ENCODE peak calls at places on chromosomes 2 and 18, in nine cellular contexts. B is sigmoid colon, V is K562, A is stomach, G is SK-N-SH, H is transverse colon, W is HepG2, Z is GM12878, M is suprapubic skin. T is an unnamed sample.
A peak's percentile ranks its signal among the peaks of the same experiment; 100 is the strongest.

GRCh38 chr2:175698076-175698475 is 304.0 kb downstream of the LNPK start:
- DNase-seq in W (no peak), Z (no peak), V (no peak), A (no peak), G (no peak), H (no peak), M (no peak), B (no peak), T (no peak)

GRCh38 chr2:88811681-88812080 is 120.2 kb downstream of the RPIA start:
- DNase-seq in H (no peak), W (no peak), B (no peak), M (no peak), Z (no peak), V (no peak), G (no peak), A (no peak), T (peak; percentile 42)

GRCh38 chr2:177900091-177900490 is 172.5 kb downstream of the PDE11A start:
- DNase-seq in Z (no peak), M (no peak), W (no peak), A (no peak), B (no peak), H (no peak), V (no peak), G (no peak), T (no peak)

GRCh38 chr18:51330739-51331138 is 133.3 kb upstream of the MEX3C start:
- DNase-seq in Z (no peak), B (no peak), V (no peak), A (no peak), G (no peak), M (no peak), H (no peak), W (no peak), T (no peak)

GRCh38 chr18:67310826-67311225 is 205.7 kb downstream of the DSEL start:
- DNase-seq in B (no peak), G (no peak), Z (no peak), V (no peak), M (no peak), H (no peak), W (no peak), A (no peak), T (no peak)

GRCh38 chr2:238786379-238786778 is 61.5 kb upstream of the TWIST2 start:
- DNase-seq in W (no peak), B (no peak), V (no peak), M (no peak), A (no peak), H (no peak), Z (no peak), G (no peak), T (no peak)

GRCh38 chr2:207796585-207797350 is 27.1 kb upstream of the FZD5 start:
- DNase-seq in B (no peak), Z (no peak), M (no peak), A (peak; percentile 60), G (no peak), V (no peak), H (peak; percentile 63), W (peak; percentile 87), T (peak; percentile 93)

GRCh38 chr2:97908208-97908676 is 87.5 kb downstream of the TMEM131 start:
- DNase-seq in A (no peak), W (no peak), V (no peak), B (no peak), M (no peak), G (no peak), Z (peak; percentile 64), H (no peak), T (no peak)

GRCh38 chr2:20184067-20184938 is 40.6 kb downstream of the SDC1 start:
- DNase-seq in V (no peak), W (peak; percentile 93), M (no peak), Z (no peak), G (no peak), B (no peak), H (no peak), A (peak; percentile 57), T (no peak)

GRCh38 chr2:187169864-187170263 is 278.2 kb downstream of the CALCRL start:
- DNase-seq in G (no peak), Z (no peak), H (no peak), W (no peak), B (no peak), M (no peak), A (no peak), V (no peak), T (peak; percentile 52)

GRCh38 chr18:9482790-9483189 is 7.5 kb downstream of the RALBP1 start:
- DNase-seq in M (no peak), B (no peak), G (peak; percentile 17), A (no peak), H (no peak), Z (no peak), W (no peak), V (no peak), T (no peak)

GRCh38 chr2:193303464-193303863 is 1108.7 kb upstream of the TMEFF2 start:
- DNase-seq in Z (no peak), M (no peak), B (no peak), W (no peak), V (no peak), A (no peak), G (no peak), H (no peak), T (no peak)

GRCh38 chr2:40281021-40281940 is 170.6 kb downstream of the SLC8A1 start:
- DNase-seq in A (no peak), H (no peak), G (no peak), V (no peak), Z (peak; percentile 19), M (no peak), W (no peak), B (peak; percentile 76), T (no peak)

GRCh38 chr2:44949329-44950151 is 8.0 kb downstream of the SIX3 start:
- DNase-seq in V (no peak), M (no peak), G (peak; percentile 57), W (no peak), A (no peak), B (no peak), Z (no peak), H (no peak), T (no peak)

DNA sequence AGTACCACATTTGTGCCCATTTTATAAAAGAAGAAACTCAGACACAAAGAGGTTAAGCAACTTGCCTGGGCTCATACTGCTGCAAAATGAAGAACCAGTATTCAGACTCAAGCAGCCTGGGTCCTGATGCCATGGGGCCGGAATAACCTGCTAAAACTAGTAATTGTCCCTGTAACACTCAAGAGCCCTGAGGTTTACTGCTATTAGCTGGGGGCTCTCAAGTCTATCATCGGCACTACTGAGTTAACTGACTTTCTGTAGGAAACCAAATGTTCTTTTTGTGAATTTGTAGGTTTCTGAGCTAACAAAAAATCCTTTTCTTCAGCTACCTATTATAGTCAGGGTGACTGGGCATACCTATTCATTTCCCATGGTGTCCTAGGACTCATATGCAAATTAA is 72.2 kb upstream of the TNP1 start:
- DNase-seq in G (no peak), A (no peak), W (no peak), V (no peak), Z (no peak), H (no peak), M (no peak), B (no peak), T (no peak)
- TF ChIP-seq POLR2AphosphoS5 in G (no peak), A (no peak), W (no peak), V (peak; percentile 53), Z (no peak), H (no peak), M (no peak), B (no peak), T (no peak)

DNA sequence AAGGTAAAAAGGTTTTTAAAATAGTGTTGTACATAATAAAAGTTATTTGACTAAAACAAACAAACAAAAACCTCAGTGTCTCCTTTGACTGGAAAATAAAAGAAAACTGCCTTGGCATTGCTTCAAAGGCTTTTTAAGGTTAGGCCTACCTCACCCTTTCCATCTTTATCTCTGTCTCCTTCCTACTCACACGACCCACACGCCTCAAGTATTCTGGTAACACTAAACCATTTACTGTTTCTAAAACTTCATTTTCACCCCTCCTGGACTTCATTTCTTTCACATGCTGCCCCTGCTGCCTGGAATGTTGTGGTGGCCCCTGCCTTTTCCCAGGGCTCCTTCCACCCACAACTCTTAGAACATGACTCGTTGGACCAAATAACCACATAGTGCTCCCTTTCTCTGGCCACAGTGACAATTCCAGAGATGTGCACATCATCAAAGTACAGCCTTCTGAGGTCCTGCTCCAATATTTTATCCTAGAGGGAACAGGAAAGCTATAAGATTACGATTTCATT is 54.0 kb downstream of the ERBB4 start:
- DNase-seq in M (no peak), A (no peak), H (no peak), B (no peak), G (no peak), Z (no peak), W (no peak), V (no peak), T (no peak)
- TF ChIP-seq EP300 in M (no peak), A (no peak), H (no peak), B (no peak), G (no peak), Z (no peak), W (no peak), V (no peak), T (no peak)

DNA sequence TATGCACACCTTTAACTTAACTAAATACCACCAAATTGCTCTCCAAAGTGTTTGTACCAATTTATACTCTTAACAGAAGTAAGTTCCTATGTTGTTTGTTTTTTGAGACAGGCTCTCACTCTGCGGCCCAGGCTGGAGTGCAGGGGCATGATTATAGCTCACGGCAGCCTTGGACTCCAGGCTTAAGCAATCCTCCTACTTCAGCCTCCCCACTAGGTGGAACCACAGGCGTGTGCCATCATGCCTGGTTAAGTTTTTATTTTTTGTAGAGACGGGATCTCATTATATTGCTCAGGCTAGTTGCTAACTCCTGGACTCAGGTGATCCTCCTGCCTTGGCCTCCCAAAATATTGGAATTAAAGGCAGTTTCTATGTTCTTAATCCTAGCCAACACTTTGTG is 13.1 kb upstream of the NAB1 start:
- DNase-seq in W (peak; percentile 12), A (no peak), B (no peak), G (no peak), H (no peak), V (no peak), Z (no peak), M (no peak), T (no peak)
- TF ChIP-seq CTCF in W (peak; percentile 44), A (no peak), B (no peak), G (no peak), H (no peak), V (peak; percentile 29), Z (peak; percentile 36), M (no peak), T (no peak)

DNA sequence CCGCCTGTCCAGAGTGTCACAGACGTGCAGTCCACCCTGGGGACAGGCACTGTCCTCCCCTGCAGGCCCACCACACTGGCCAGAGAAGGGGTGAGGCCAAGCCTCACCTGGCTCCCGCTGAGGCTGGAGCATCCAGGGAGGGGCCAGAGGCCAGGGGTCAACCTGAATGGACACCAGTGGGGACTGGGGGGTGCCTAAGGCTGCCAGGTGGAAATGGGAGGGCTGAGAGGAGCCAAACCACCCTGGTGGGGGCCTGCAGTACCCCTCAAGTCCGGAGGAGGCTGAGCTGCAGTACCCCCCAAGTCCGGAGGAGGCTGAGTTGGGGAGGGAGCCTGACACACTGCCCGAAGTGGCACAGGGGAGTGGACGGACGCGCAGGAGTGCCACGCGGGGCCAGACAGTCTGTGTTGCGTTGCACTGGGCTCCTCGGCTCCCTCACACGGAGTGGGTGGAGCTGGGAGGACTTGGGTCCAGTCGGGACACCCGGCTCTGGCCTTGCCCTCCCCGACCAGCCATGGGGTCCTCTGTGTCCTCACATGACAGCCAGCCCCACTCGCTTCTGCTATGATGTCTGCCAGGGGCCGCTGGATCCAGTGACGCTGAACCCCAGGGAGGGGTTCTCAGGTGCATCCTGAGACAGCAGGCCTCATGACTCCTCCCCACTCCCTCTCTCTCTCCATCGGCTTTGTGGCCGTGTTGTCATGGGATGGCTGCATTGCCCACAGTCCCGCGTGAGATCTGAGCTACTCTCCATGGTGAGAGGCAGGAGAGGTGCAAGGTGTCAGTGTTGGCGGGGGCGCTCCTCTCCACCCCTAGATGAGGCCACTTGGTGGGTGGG is 22.3 kb upstream of the GPC1 start:
- DNase-seq in H (no peak), M (peak; percentile 38), W (no peak), V (peak; percentile 16), A (peak; percentile 16), Z (no peak), G (no peak), B (peak; percentile 56), T (peak; percentile 17)
- TF ChIP-seq POLR2AphosphoS5 in H (no peak), M (no peak), W (no peak), V (no peak), A (no peak), Z (no peak), G (no peak), B (no peak), T (no peak)